ENCODE peak calls at places on chromosomes 2 and 18, in six cellular contexts. W, A, V, T, Z and Q are unnamed samples.

GRCh38 chr2:168948621-168949212 is 47.6 kb downstream of the G6PC2 start:
- DNase-seq in Z (no peak), W (no peak), A (no peak), T (no peak), V (no peak), Q (no peak)

GRCh38 chr2:39234754-39235153 is 9.0 kb downstream of the CDKL4 start:
- DNase-seq in V (no peak), W (no peak), Z (no peak), A (no peak), T (no peak), Q (no peak)

GRCh38 chr2:138084206-138084605 is 119.9 kb downstream of the HNMT start:
- DNase-seq in A (no peak), V (no peak), T (no peak), Z (no peak), W (no peak), Q (no peak)

GRCh38 chr2:2795438-2796091 is 464.5 kb upstream of the MYT1L start:
- DNase-seq in V (no peak), Z (no peak), W (no peak), A (no peak), T (no peak), Q (no peak)

GRCh38 chr2:72920317-72921087 is 3.2 kb downstream of the EMX1 start:
- DNase-seq in T (no peak), Z (no peak), W (no peak), A (no peak), V (no peak), Q (no peak)

GRCh38 chr2:240955306-240956101 is 42.9 kb upstream of the SNED1 start:
- DNase-seq in A (no peak), W (no peak), V (no peak), T (no peak), Z (peak), Q (no peak)

GRCh38 chr18:34122724-34123334 is 101.9 kb downstream of the NOL4 start:
- DNase-seq in V (no peak), Z (no peak), W (peak), A (no peak), T (no peak), Q (no peak)

GRCh38 chr2:216274194-216274593 is 98.1 kb downstream of the MARCHF4 start:
- DNase-seq in Z (no peak), V (peak), T (no peak), W (no peak), A (no peak), Q (no peak)

GRCh38 chr18:43276471-43276870 is 819 bp downstream of the SYT4 start:
- DNase-seq in Z (no peak), W (no peak), A (no peak), V (no peak), T (no peak), Q (no peak)

GRCh38 chr2:230738391-230738811 is 25.8 kb downstream of the CAB39 start:
- DNase-seq in Z (no peak), V (no peak), A (no peak), W (no peak), T (no peak), Q (no peak)

GRCh38 chr2:128003463-128003862 is 24.4 kb downstream of the SAP130 start:
- DNase-seq in W (no peak), A (no peak), V (no peak), Z (no peak), T (no peak), Q (no peak)

GRCh38 chr2:217731805-217732204 is 271.0 kb downstream of the TNS1 start:
- DNase-seq in W (no peak), A (no peak), Z (no peak), T (no peak), V (no peak), Q (no peak)

GRCh38 chr18:48325115-48325670 is 84.0 kb downstream of the ZBTB7C start:
- DNase-seq in W (no peak), A (no peak), V (no peak), Z (no peak), T (no peak), Q (no peak)

GRCh38 chr2:152098033-152098797 is 629 bp downstream of the CACNB4 start:
- DNase-seq in V (peak), Z (no peak), T (peak), A (no peak), W (peak), Q (no peak)

GRCh38 chr2:34985474-34985873 is 1370.1 kb upstream of the CRIM1 start:
- DNase-seq in Z (no peak), W (no peak), T (no peak), A (no peak), V (no peak), Q (no peak)

GRCh38 chr2:89763581-89764485 is 1072.4 kb downstream of the RPIA start:
- DNase-seq in V (no peak), Z (no peak), A (no peak), T (no peak), W (no peak), Q (no peak)

GRCh38 chr2:33433279-33434235 is 42.9 kb upstream of the RASGRP3 start:
- DNase-seq in V (no peak), Z (no peak), T (no peak), A (no peak), W (no peak), Q (no peak)

GRCh38 chr2:23268467-23269263 is 116.3 kb upstream of the KLHL29 start:
- DNase-seq in W (no peak), V (no peak), T (no peak), Z (no peak), A (no peak), Q (no peak)

GRCh38 chr2:199463708-199464613 is 6.2 kb upstream of the SATB2 start:
- DNase-seq in W (no peak), T (no peak), Z (no peak), A (no peak), V (peak), Q (no peak)